ENCODE peak calls at places on chromosome 14, in four cellular contexts. T is NCI-H2029, V is NCI-H1092, O is ovary. D is an unnamed sample.

GRCh38 chr14:74502236-74503019 is 8.9 kb downstream of the ISCA2 start:
- DNase-seq in T (no peak), V (no peak), O (peak), D (no peak)

GRCh38 chr14:69260979-69261605 is 1.1 kb downstream of the GALNT16 start:
- DNase-seq in T (no peak), V (no peak), O (peak), D (peak)

GRCh38 chr14:104314251-104314941 is 176.0 kb downstream of the KIF26A start:
- DNase-seq in T (no peak), V (no peak), O (no peak), D (no peak)

GRCh38 chr14:100827140-100827517 is 1.2 kb downstream of the MEG3 start:
- DNase-seq in T (no peak), V (no peak), O (peak), D (no peak)

GRCh38 chr14:54791001-54791400 is 111.6 kb downstream of the GCH1 start:
- DNase-seq in T (no peak), V (no peak), O (no peak), D (no peak)

GRCh38 chr14:76760331-76761197 is 704 bp upstream of the VASH1 start:
- DNase-seq in T (no peak), V (no peak), O (no peak), D (no peak)

GRCh38 chr14:22896760-22897159 is 13.7 kb downstream of the REM2 start:
- DNase-seq in T (peak), V (no peak), O (no peak), D (no peak)

GRCh38 chr14:62126885-62127478 is 364.8 kb downstream of the SNAPC1 start:
- DNase-seq in T (peak), V (peak), O (no peak), D (peak)

GRCh38 chr14:33285902-33286700 is 347.4 kb downstream of the NPAS3 start:
- DNase-seq in T (no peak), V (no peak), O (no peak), D (no peak)

GRCh38 chr14:44914849-44915248 is 46.9 kb downstream of the KLHL28 start:
- DNase-seq in T (no peak), V (no peak), O (no peak), D (no peak)

GRCh38 chr14:75200451-75200850 is 24.0 kb upstream of the TMED10 start:
- DNase-seq in T (peak), V (no peak), O (no peak), D (peak)

GRCh38 chr14:21104448-21105060 is 3.7 kb downstream of the TMEM253 start:
- DNase-seq in T (peak), V (peak), O (peak), D (peak)

GRCh38 chr14:82855912-82856381 is 1322.3 kb upstream of the SEL1L start:
- DNase-seq in T (no peak), V (no peak), O (no peak), D (peak)